ENCODE peak calls at places on chromosomes 7 and 10, in seven cellular contexts. X is stomach; D is CD4-positive, alpha-beta memory T cell; L is pancreas; J is upper lobe of right lung; T is GM23338; M is right cardiac atrium. G is an unnamed sample.

GRCh38 chr7:103809229-103809994 is 180.0 kb downstream of the RELN start:
- DNase-seq in T (peak), M (no peak), D (no peak), L (no peak), X (no peak), J (no peak), G (no peak)

GRCh38 chr7:137734221-137734620 is 112.6 kb downstream of the DGKI start:
- DNase-seq in D (no peak), X (no peak), L (no peak), J (no peak), M (no peak), T (no peak), G (no peak)

GRCh38 chr7:151135525-151135845 is 32.0 kb downstream of the GBX1 start:
- DNase-seq in T (no peak), D (no peak), M (no peak), X (no peak), J (peak), L (peak), G (no peak)

GRCh38 chr10:73810735-73811465 is 498 bp downstream of the NDST2 start:
- DNase-seq in D (peak), X (peak), L (peak), T (peak), M (peak), J (peak), G (no peak)

GRCh38 chr10:118800920-118801319 is 46.1 kb upstream of the CACUL1 start:
- DNase-seq in J (peak), M (no peak), T (no peak), X (peak), D (no peak), L (no peak), G (no peak)

GRCh38 chr7:94296886-94297285 is 97.8 kb upstream of the COL1A2 start:
- DNase-seq in M (no peak), J (no peak), D (no peak), T (no peak), L (no peak), X (no peak), G (no peak)

GRCh38 chr10:4472190-4472904 is 353.7 kb upstream of the AKR1E2 start:
- DNase-seq in M (no peak), D (no peak), L (no peak), X (no peak), T (no peak), J (no peak), G (no peak)

GRCh38 chr10:61608255-61609040 is 54.3 kb upstream of the CABCOCO1 start:
- DNase-seq in X (no peak), L (no peak), M (no peak), J (no peak), T (no peak), D (no peak), G (no peak)

GRCh38 chr10:62154231-62154630 is 114.4 kb downstream of the RTKN2 start:
- DNase-seq in D (no peak), T (no peak), L (no peak), M (no peak), J (no peak), X (no peak), G (no peak)

GRCh38 chr7:149283321-149283720 is 21.3 kb downstream of the ZNF783 start:
- DNase-seq in X (no peak), M (no peak), D (no peak), T (no peak), L (no peak), J (no peak), G (no peak)

GRCh38 chr7:90345548-90346319 is 782 bp upstream of the GTPBP10 start:
- DNase-seq in X (no peak), T (peak), D (peak), L (no peak), J (no peak), M (no peak), G (no peak)

GRCh38 chr7:98569606-98570337 is 47.3 kb upstream of the NPTX2 start:
- DNase-seq in X (no peak), M (no peak), L (no peak), T (no peak), D (no peak), J (no peak), G (peak)

GRCh38 chr10:88080213-88080612 is 216.8 kb downstream of the PTEN start:
- DNase-seq in M (no peak), D (no peak), J (no peak), T (peak), X (peak), L (no peak), G (no peak)

GRCh38 chr7:20030417-20030816 is 186.8 kb downstream of the MACC1 start:
- DNase-seq in M (no peak), T (no peak), D (no peak), L (no peak), J (no peak), X (no peak), G (no peak)

GRCh38 chr7:96224682-96225081 is 97.2 kb downstream of the SLC25A13 start:
- DNase-seq in M (no peak), J (no peak), D (no peak), L (no peak), X (no peak), T (peak), G (no peak)

GRCh38 chr10:21401196-21401595 is 124.3 kb downstream of the SKIDA1 start:
- DNase-seq in M (no peak), J (no peak), X (no peak), L (no peak), T (no peak), D (no peak), G (no peak)

GRCh38 chr7:31003721-31004120 is 40.0 kb downstream of the GHRHR start:
- DNase-seq in J (no peak), D (no peak), L (no peak), X (no peak), M (no peak), T (no peak), G (no peak)

GRCh38 chr7:85025312-85025756 is 161.5 kb downstream of the SEMA3D start:
- DNase-seq in X (peak), L (peak), T (no peak), M (peak), J (no peak), D (no peak), G (no peak)

GRCh38 chr7:122975341-122975740 is 20.2 kb downstream of the TAS2R16 start:
- DNase-seq in X (no peak), T (no peak), L (no peak), D (no peak), J (no peak), M (no peak), G (no peak)

GRCh38 chr7:5314864-5315263 is 32.1 kb downstream of the SLC29A4 start:
- DNase-seq in X (no peak), J (no peak), T (no peak), L (peak), M (peak), D (no peak), G (no peak)

GRCh38 chr10:70753026-70753663 is 32.0 kb downstream of the TBATA start:
- DNase-seq in J (peak), L (no peak), M (peak), T (no peak), X (no peak), D (no peak), G (no peak)

GRCh38 chr7:44268671-44269070 is 56.7 kb downstream of the CAMK2B start:
- DNase-seq in X (no peak), M (no peak), L (no peak), D (no peak), T (no peak), J (no peak), G (no peak)

GRCh38 chr7:44051611-44052220 is 7.2 kb downstream of the DBNL start:
- DNase-seq in M (no peak), T (no peak), J (peak), L (peak), D (no peak), X (no peak), G (no peak)

GRCh38 chr7:106073701-106074100 is 38.4 kb downstream of the SYPL1 start:
- DNase-seq in D (no peak), J (no peak), T (no peak), M (no peak), L (no peak), X (no peak), G (no peak)

GRCh38 chr7:103981003-103981423 is 8.4 kb downstream of the RELN start:
- DNase-seq in T (no peak), D (no peak), L (no peak), X (no peak), M (no peak), J (no peak), G (no peak)

GRCh38 chr7:98221611-98222532 is 10.6 kb downstream of the BHLHA15 start:
- DNase-seq in T (no peak), L (peak), X (no peak), D (no peak), J (peak), M (peak), G (no peak)

GRCh38 chr7:111164442-111164841 is 73.5 kb downstream of the LRRN3 start:
- DNase-seq in X (no peak), D (no peak), M (no peak), T (no peak), L (no peak), J (no peak), G (no peak)

GRCh38 chr10:110569120-110569519 is 1.6 kb downstream of the SMC3 start:
- DNase-seq in X (no peak), M (no peak), J (no peak), T (no peak), L (no peak), D (no peak), G (no peak)
- H3K4me3 ChIP-seq in X (peak), M (no peak), J (peak), T (peak), L (peak), D (no peak), G (no peak)

DNA sequence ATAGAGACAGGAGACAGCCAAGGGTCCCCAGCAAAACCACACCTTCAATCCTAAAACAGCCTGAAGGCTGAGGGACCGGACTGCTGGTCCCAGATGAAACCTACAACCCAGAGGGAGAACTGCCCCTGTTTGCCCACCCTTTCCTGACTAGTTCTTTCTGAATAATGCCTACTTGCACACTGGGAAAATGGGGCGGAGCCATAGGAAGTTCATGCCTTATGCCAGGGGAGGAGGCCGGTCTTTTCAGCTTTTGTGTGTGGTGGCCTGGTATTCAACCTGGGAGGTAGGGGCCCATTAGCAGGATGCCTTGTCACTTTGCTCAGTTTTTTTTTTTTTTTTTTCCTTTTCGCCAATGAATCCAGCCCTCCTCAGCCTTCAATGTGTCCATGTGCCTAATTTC is 20.7 kb downstream of the TOMM7 start:
- DNase-seq in T (peak), D (no peak), X (no peak), L (no peak), M (no peak), J (no peak), G (no peak)
- H3K4me3 ChIP-seq in T (peak), D (no peak), X (no peak), L (no peak), M (no peak), J (no peak), G (no peak)

DNA sequence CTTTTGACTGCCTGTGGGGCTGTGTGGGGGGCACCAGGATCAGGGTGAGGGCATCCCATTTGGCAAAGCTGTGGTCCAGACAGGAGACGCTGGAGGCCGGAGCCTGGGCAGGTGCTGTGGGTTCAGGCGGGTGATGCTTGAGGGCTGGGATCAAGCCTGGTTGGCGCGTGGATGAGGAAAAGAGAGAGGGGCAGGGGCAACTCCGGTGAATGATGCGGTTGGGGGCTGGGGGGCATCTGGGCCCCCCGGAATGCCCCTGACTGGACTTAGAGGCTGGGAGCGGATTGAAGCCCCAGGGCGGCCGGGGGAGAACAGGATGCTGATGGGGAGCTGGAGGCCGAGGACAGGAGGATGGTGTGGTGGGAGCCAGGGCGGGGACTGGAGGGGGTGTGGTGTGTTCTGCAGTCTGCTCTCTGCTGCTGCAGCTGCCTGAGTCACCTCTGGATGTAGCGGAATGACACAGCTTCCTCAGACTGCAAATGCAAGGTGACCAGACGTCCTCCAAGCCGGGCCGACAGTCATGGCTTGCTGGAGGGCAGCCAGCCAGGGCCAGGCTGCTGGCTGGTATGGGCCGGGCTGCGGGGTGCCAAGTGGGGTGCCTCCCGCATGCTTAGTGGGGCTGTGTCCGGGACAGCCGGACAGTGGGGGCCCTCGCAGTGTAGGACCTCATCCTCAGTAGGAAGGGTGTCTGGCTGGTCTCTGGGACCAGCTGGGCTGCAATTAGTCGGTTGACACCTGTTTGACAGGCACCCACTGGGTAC is 3.2 kb downstream of the MAFK start:
- DNase-seq in M (peak), J (no peak), T (no peak), X (peak), L (peak), D (peak), G (peak)
- H3K4me3 ChIP-seq in M (no peak), J (peak), T (no peak), X (peak), L (peak), D (peak), G (no peak)

GRCh38 chr7:120723465-120724385 is 134.2 kb downstream of the TSPAN12 start:
- DNase-seq in L (no peak), T (no peak), D (no peak), X (no peak), M (no peak), J (no peak), G (no peak)
- H3K4me3 ChIP-seq in L (no peak), T (no peak), D (no peak), X (no peak), M (no peak), J (no peak), G (no peak)

GRCh38 chr10:3095373-3096139 is 28.2 kb downstream of the PFKP start:
- DNase-seq in L (no peak), M (no peak), T (no peak), X (no peak), J (no peak), D (peak), G (peak)
- H3K4me3 ChIP-seq in L (no peak), M (peak), T (no peak), X (no peak), J (peak), D (no peak), G (peak)

GRCh38 chr7:144384071-144384470 is 19.4 kb downstream of the NOBOX start:
- DNase-seq in X (no peak), J (no peak), D (no peak), M (no peak), T (no peak), L (no peak), G (no peak)
- H3K4me3 ChIP-seq in X (no peak), J (no peak), D (no peak), M (no peak), T (no peak), L (no peak), G (no peak)

DNA sequence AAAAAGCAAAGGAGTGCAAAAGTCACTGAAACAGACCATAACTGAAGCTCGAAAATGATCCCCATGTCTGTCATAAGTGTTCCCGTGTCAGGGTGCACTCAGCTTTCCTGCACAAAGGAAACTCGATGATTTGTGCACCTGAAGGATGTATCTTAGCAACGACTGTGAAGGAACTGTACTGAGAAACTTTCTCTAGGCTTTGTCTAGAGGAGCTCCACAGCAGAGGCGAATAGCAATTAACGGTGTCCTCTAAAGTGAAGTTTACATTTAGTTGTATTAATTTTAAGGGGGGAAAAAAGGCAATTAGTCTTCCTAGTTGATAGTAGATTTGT is 24.2 kb upstream of the DDX50 start:
- DNase-seq in D (no peak), M (no peak), X (no peak), L (no peak), J (no peak), T (no peak), G (no peak)
- H3K4me3 ChIP-seq in D (no peak), M (no peak), X (no peak), L (no peak), J (no peak), T (no peak), G (no peak)

DNA sequence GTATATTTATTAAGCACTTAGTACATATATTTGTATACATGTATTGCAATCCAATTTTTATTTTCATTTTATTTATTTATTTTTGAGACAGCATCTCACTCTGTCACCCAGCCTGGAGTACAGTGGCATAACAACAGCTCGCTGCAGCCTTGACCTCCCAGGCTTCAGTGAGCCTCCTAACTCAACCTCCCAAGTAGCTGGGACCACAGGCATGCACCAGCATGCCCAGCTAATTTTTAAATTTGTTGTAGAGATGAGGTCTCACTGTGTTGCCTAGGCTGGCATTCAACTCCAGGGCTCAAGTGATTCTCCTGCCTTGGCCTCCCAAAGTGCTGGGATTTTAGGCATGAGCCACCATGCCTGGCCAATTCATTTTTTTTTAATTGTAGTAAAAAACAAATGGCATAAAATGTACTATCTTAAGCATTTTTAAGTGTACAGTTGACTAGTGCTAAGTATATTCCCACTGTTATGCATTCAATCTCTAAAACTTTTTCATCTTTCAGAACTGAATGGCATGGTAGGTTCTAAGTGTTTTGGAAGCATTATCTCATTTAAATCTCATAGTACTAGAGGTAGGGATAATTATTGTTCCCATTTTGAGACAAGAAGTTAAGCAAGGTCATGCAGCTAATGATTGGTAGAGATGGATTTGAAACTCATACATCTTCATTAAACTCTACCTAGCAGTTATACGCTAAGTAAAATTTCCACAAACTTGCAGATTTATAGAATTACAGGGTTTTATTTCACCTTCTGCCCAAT is 264.0 kb upstream of the NFE2L3 start:
- DNase-seq in T (no peak), M (no peak), X (no peak), D (no peak), J (no peak), L (no peak), G (no peak)
- H3K4me3 ChIP-seq in T (no peak), M (no peak), X (no peak), D (no peak), J (no peak), L (no peak), G (no peak)

GRCh38 chr10:72248477-72249151 is 25.1 kb upstream of the DDIT4 start:
- DNase-seq in J (peak), M (peak), D (peak), L (peak), X (peak), T (peak), G (peak)
- H3K4me3 ChIP-seq in J (peak), M (no peak), D (peak), L (peak), X (peak), T (peak), G (peak)

G was measured in skeletal muscle cell.